ENCODE peak calls at places on chromosomes 13 and 19, in five cellular contexts. F, D, U, Q and O are unnamed samples.

GRCh38 chr19:23075031-23075733 is 41.6 kb upstream of the ZNF730 start:
- DNase-seq in U (peak), Q (peak), F (peak), D (peak), O (peak)

GRCh38 chr19:1473056-1473400 is 6.0 kb downstream of the C19orf25 start:
- DNase-seq in D (no peak), F (no peak), Q (no peak), U (no peak), O (no peak)

GRCh38 chr19:13260883-13261653 is 110.9 kb downstream of the IER2 start:
- DNase-seq in U (peak), D (no peak), Q (no peak), F (peak), O (peak)

GRCh38 chr13:35283856-35284255 is 192.6 kb downstream of the MAB21L1 start:
- DNase-seq in F (no peak), Q (no peak), D (peak), U (peak), O (no peak)

GRCh38 chr13:90890435-90890834 is 457.1 kb upstream of the MIR17HG start:
- DNase-seq in D (no peak), Q (no peak), F (no peak), U (no peak), O (no peak)

GRCh38 chr19:47411101-47411500 is 8.2 kb downstream of the MEIS3 start:
- DNase-seq in U (no peak), F (no peak), D (no peak), Q (no peak), O (no peak)

GRCh38 chr19:41784337-41785239 is 11.8 kb upstream of the CEACAM3 start:
- DNase-seq in F (no peak), U (no peak), Q (no peak), D (no peak), O (no peak)

GRCh38 chr13:99496322-99497142 is 4.7 kb upstream of the TM9SF2 start:
- DNase-seq in Q (no peak), F (peak), U (peak), D (peak), O (peak)

DNA sequence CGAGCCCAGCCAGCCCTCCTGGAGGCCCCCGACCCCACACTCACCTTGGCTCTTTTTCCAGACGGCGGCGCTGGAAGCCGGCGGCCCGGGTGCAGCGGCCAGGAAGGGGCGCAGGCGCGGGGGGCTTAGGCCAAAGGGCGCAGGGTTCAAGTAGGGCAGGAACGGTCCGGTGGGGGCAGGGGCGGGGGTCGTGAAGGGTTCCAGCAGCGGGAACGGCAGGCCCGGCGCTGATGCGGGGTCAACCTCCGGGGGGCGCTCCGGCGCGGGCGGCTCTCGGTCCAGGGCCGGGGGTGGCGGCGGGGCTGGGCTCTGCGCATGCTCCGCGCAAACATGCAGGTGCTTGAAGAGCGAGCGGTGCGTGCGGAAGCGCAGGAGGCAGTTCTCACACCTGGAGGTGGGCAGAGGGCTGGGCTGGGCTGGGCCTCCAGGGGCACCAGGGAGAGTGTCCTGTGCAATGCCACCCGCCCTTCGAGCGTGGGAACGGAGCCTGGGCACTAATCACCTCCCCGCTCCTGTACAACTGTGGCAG is 2.3 kb downstream of the ZNF414 start:
- DNase-seq in D (no peak), Q (no peak), U (no peak), F (no peak), O (no peak)
- H3K4me3 ChIP-seq in D (no peak), Q (no peak), U (no peak), F (no peak), O (no peak)

GRCh38 chr13:33797622-33798021 is 20.3 kb upstream of the RFC3 start:
- DNase-seq in F (no peak), U (peak), Q (no peak), D (no peak), O (peak)

GRCh38 chr13:33800646-33801186 is 17.2 kb upstream of the RFC3 start:
- DNase-seq in F (no peak), U (no peak), D (no peak), Q (no peak), O (peak)

GRCh38 chr13:33798023-33798422 is 19.9 kb upstream of the RFC3 start:
- DNase-seq in F (no peak), U (no peak), D (no peak), Q (no peak), O (no peak)

GRCh38 chr13:33796095-33796494 is 21.9 kb upstream of the RFC3 start:
- DNase-seq in D (no peak), Q (no peak), F (no peak), U (no peak), O (no peak)

GRCh38 chr13:33799950-33800592 is 17.9 kb upstream of the RFC3 start:
- DNase-seq in F (no peak), D (no peak), U (peak), Q (no peak), O (peak)
- TF ChIP-seq CTCF in F (no peak), D (peak), U (peak), Q (no peak), O (peak)

DNA sequence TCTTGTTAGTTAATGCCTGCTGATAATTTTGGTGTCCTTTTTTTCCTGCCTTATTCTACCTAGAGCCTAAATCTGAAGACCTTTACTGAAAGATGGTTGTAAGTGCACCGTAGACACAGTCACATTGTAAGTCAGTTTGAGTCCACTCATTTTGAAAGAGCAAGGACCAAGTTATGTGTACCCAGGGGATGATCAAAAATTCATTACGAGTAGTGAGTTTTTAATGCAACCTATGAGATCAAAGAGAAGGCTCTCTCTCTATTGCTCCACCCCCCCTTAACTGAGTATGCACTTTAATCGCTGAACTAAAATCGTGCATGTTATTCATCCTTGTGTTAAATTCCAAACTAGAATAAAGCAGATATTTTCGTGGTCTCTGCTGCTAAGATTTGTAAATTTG is 1.8 kb downstream of the RAP2A start:
- DNase-seq in U (peak), D (no peak), F (no peak), Q (no peak), O (peak)
- H3K4me3 ChIP-seq in U (peak), D (peak), F (no peak), Q (peak), O (peak)

DNA sequence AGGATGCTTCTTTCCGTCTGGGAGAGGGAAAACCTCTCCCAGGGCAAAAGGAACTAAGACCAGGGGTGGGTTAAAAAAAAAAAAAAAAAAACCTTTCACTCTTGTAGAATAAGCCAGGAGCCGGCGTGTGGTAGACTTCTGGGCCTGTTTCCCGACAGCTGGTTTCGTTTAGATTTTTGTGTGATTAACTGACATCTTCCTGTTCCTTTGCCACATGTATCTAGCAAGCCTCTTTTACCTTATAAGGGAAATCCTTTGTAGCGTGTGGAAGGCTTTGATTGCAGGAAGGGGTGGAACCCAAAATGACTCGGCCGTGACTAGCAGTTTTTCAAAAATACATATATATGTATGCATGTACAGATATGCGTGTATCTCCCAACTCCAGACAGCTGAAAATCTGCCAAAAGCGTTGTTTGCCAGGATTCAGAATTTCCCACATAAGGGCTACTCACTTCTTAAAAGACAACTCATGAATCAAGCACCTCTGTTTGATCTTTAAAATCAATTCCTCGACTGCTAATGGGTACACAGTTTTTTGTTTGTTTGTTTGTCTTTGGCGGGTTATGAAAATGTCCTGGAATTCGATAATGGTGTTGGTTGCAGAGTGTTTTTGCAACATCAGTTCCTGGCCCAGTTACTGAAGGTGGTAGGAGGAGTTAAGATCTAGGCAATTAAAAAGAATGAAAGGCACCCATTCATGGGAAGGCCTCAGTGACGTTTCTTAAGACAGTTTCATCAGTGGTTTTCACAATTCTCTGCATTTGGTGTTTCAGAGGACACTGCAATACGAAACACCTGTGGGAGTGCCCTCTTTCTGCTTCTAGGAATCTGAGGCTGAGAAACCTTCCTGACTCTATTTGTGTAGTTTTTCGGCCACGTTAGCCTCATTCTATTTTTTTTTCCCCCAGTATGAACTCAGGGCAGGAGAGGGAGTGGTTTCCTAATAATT is 2.7 kb downstream of the TPM4 start:
- DNase-seq in F (peak), Q (no peak), D (peak), U (peak), O (peak)
- TF ChIP-seq CTCF in F (no peak), Q (no peak), D (no peak), U (no peak), O (no peak)

GRCh38 chr13:75411924-75412537 is 69.9 kb downstream of the TBC1D4 start:
- DNase-seq in D (no peak), U (no peak), Q (no peak), F (no peak), O (no peak)

GRCh38 chr13:75417006-75417384 is 65.0 kb downstream of the TBC1D4 start:
- DNase-seq in U (no peak), Q (no peak), D (no peak), F (no peak), O (no peak)

GRCh38 chr13:75416327-75417005 is 65.5 kb downstream of the TBC1D4 start:
- DNase-seq in F (no peak), D (no peak), U (no peak), Q (no peak), O (no peak)

GRCh38 chr13:75415720-75416119 is 66.2 kb downstream of the TBC1D4 start:
- DNase-seq in F (no peak), U (peak), Q (no peak), D (no peak), O (peak)

GRCh38 chr13:75414036-75414827 is 67.7 kb downstream of the TBC1D4 start:
- DNase-seq in F (no peak), D (no peak), U (no peak), Q (no peak), O (no peak)
- H3K4me3 ChIP-seq in F (no peak), D (no peak), U (no peak), Q (no peak), O (no peak)